ENCODE peak calls at places on chromosomes 13 and 19, in eight cellular contexts. U is putamen; C is CD4-positive, alpha-beta T cell; D is Right ventricle myocardium superior; A is stimulated activated CD4-positive, alpha-beta T cell treated with anti-CD3 and anti-CD28 coated beads, Interleukin-2, amount 100 ng/mL, for 24 hours; N is fibroblast of lung; R is NCI-H510A; P is MV-4-11. F is an unnamed sample.

GRCh38 chr19:5128251-5128931 is 159.5 kb downstream of the KDM4B start:
- DNase-seq in U (no peak), C (no peak), D (peak), A (no peak), N (peak), R (peak), P (no peak), F (peak)

GRCh38 chr13:41401371-41401770 is 56.0 kb upstream of the RGCC start:
- DNase-seq in U (no peak), C (no peak), D (no peak), A (no peak), N (no peak), R (no peak), P (no peak), F (no peak)

GRCh38 chr13:109199280-109199679 is 569.9 kb downstream of the MYO16 start:
- DNase-seq in U (no peak), C (no peak), D (no peak), A (no peak), N (no peak), R (no peak), P (no peak), F (no peak)

GRCh38 chr19:34879563-34879962 is 47.1 kb upstream of the ZNF30 start:
- DNase-seq in U (no peak), C (no peak), D (no peak), A (no peak), N (no peak), R (no peak), P (no peak), F (no peak)

GRCh38 chr19:7600721-7601120 is 5.1 kb downstream of the CAMSAP3 start:
- DNase-seq in U (no peak), C (no peak), D (no peak), A (no peak), N (no peak), R (no peak), P (no peak), F (no peak)

GRCh38 chr19:51127032-51127431 is 2.3 kb downstream of the SIGLEC9 start:
- DNase-seq in U (no peak), C (no peak), D (no peak), A (no peak), N (no peak), R (no peak), P (no peak), F (no peak)

GRCh38 chr19:14022469-14022868 is 5.5 kb upstream of the RLN3 start:
- DNase-seq in U (no peak), C (no peak), D (no peak), A (no peak), N (peak), R (no peak), P (no peak), F (peak)

GRCh38 chr19:49064029-49064629 is 489 bp downstream of the NTF4 start:
- DNase-seq in U (no peak), C (no peak), D (no peak), A (no peak), N (no peak), R (no peak), P (no peak), F (no peak)

GRCh38 chr13:94640676-94641075 is 39.0 kb downstream of the GPR180 start:
- DNase-seq in U (no peak), C (no peak), D (no peak), A (no peak), N (peak), R (no peak), P (no peak), F (peak)

GRCh38 chr19:623974-624373 is 9.4 kb downstream of the POLRMT start:
- DNase-seq in U (no peak), C (no peak), D (no peak), A (no peak), N (peak), R (no peak), P (peak), F (peak)

GRCh38 chr13:21354721-21355120 is 104.4 kb downstream of the ZDHHC20 start:
- DNase-seq in U (no peak), C (no peak), D (no peak), A (no peak), N (no peak), R (no peak), P (no peak), F (no peak)

GRCh38 chr19:39052243-39052746 is 19.9 kb upstream of the FBXO27 start:
- DNase-seq in U (peak), C (peak), D (peak), A (peak), N (peak), R (no peak), P (peak), F (peak)

GRCh38 chr19:8499048-8499833 is 3.2 kb downstream of the PRAM1 start:
- DNase-seq in U (no peak), C (no peak), D (no peak), A (no peak), N (no peak), R (no peak), P (no peak), F (no peak)

GRCh38 chr19:2492870-2493269 is 16.9 kb downstream of the GADD45B start:
- DNase-seq in U (no peak), C (no peak), D (no peak), A (no peak), N (no peak), R (no peak), P (no peak), F (no peak)

GRCh38 chr19:6236310-6237291 is 43.2 kb downstream of the MLLT1 start:
- DNase-seq in U (no peak), C (no peak), D (peak), A (no peak), N (no peak), R (no peak), P (no peak), F (no peak)

GRCh38 chr19:55484571-55485438 is at the start of gene NAT14:
- DNase-seq in U (no peak), C (peak), D (peak), A (peak), N (peak), R (peak), P (peak), F (peak)

GRCh38 chr13:28396053-28396452 is 98.9 kb downstream of the FLT1 start:
- DNase-seq in U (no peak), C (no peak), D (no peak), A (no peak), N (no peak), R (no peak), P (no peak), F (peak)

GRCh38 chr19:39426170-39426569 is 9.6 kb downstream of the RPS16 start:
- DNase-seq in U (no peak), C (no peak), D (no peak), A (no peak), N (no peak), R (no peak), P (no peak), F (no peak)

GRCh38 chr19:46945668-46946067 is 74.0 kb upstream of the NPAS1 start:
- DNase-seq in U (no peak), C (no peak), D (no peak), A (no peak), N (no peak), R (no peak), P (no peak), F (peak)

GRCh38 chr19:2546128-2547032 is 70.5 kb downstream of the GADD45B start:
- DNase-seq in U (peak), C (no peak), D (peak), A (no peak), N (peak), R (no peak), P (peak), F (no peak)

GRCh38 chr19:14073232-14073924 is 792 bp downstream of the MISP3 start:
- DNase-seq in U (peak), C (peak), D (peak), A (peak), N (peak), R (peak), P (peak), F (peak)

GRCh38 chr13:30905932-30906383 is at the start of gene MEDAG:
- DNase-seq in U (no peak), C (no peak), D (peak), A (no peak), N (peak), R (no peak), P (no peak), F (peak)

GRCh38 chr19:19388568-19389555 is 16.6 kb upstream of the GATAD2A start:
- DNase-seq in U (no peak), C (no peak), D (no peak), A (no peak), N (no peak), R (no peak), P (peak), F (no peak)

GRCh38 chr13:76012091-76012721 is 376.1 kb downstream of the LMO7 start:
- DNase-seq in U (no peak), C (no peak), D (no peak), A (no peak), N (peak), R (no peak), P (no peak), F (peak)

GRCh38 chr13:32021785-32022184 is 9.8 kb upstream of the FRY start:
- DNase-seq in U (no peak), C (no peak), D (no peak), A (no peak), N (no peak), R (no peak), P (no peak), F (no peak)

GRCh38 chr13:81781471-81781870 is 1440.5 kb upstream of the SPRY2 start:
- DNase-seq in U (no peak), C (no peak), D (no peak), A (no peak), N (no peak), R (no peak), P (no peak), F (no peak)

GRCh38 chr19:31803819-31804446 is 454.7 kb upstream of the TSHZ3 start:
- DNase-seq in U (no peak), C (no peak), D (no peak), A (no peak), N (no peak), R (no peak), P (no peak), F (no peak)

GRCh38 chr13:27617801-27618411 is 2.4 kb downstream of the LNX2 start:
- DNase-seq in U (no peak), C (no peak), D (no peak), A (no peak), N (no peak), R (no peak), P (no peak), F (no peak)

GRCh38 chr13:40355126-40355719 is 311.2 kb downstream of the FOXO1 start:
- DNase-seq in U (no peak), C (no peak), D (no peak), A (no peak), N (no peak), R (no peak), P (no peak), F (no peak)

GRCh38 chr19:58037927-58038687 is 4.3 kb downstream of the ZSCAN1 start:
- DNase-seq in U (peak), C (no peak), D (no peak), A (no peak), N (no peak), R (no peak), P (no peak), F (no peak)

GRCh38 chr19:54035215-54036178 is 28.2 kb downstream of the VSTM1 start:
- DNase-seq in U (no peak), C (no peak), D (no peak), A (no peak), N (peak), R (no peak), P (no peak), F (peak)

GRCh38 chr13:24187185-24187584 is 26.7 kb downstream of the SPATA13 start:
- DNase-seq in U (no peak), C (no peak), D (no peak), A (no peak), N (peak), R (no peak), P (peak), F (peak)

GRCh38 chr19:8004723-8005513 is 523 bp downstream of the ELAVL1 start:
- DNase-seq in U (no peak), C (no peak), D (no peak), A (peak), N (peak), R (no peak), P (peak), F (peak)

GRCh38 chr13:47484564-47484963 is 516.5 kb downstream of the SUCLA2 start:
- DNase-seq in U (no peak), C (no peak), D (no peak), A (no peak), N (peak), R (no peak), P (peak), F (peak)

GRCh38 chr13:50529154-50529882 is 314.2 kb downstream of the DLEU7 start:
- DNase-seq in U (peak), C (no peak), D (peak), A (peak), N (peak), R (peak), P (peak), F (peak)

GRCh38 chr13:41645313-41645712 is 188.0 kb downstream of the RGCC start:
- DNase-seq in U (no peak), C (no peak), D (no peak), A (no peak), N (peak), R (no peak), P (no peak), F (peak)